ENCODE peak calls at places on chromosome 22, in four cellular contexts. One of them, this sample, is unnamed.

GRCh38 chr22:18997306-18997924 is 61.3 kb upstream of the PRODH start:
- DNase-seq in EH: no peak
- DNase-seq in fibroblast of the aortic adventitia: no peak
- DNase-seq in GM20000: no peak
- DNase-seq in this sample: no peak

GRCh38 chr22:17100621-17101020 is 15.8 kb downstream of the IL17RA start:
- DNase-seq in EH: no peak
- DNase-seq in fibroblast of the aortic adventitia: no peak
- DNase-seq in GM20000: no peak
- DNase-seq in this sample: no peak

GRCh38 chr22:24335529-24335928 is 64.9 kb downstream of the SPECC1L start:
- DNase-seq in EH: no peak
- DNase-seq in fibroblast of the aortic adventitia: no peak
- DNase-seq in GM20000: no peak
- DNase-seq in this sample: no peak

GRCh38 chr22:48391171-48391711 is 1436.4 kb downstream of the BRD1 start:
- DNase-seq in EH: no peak
- DNase-seq in fibroblast of the aortic adventitia: no peak
- DNase-seq in GM20000: no peak
- DNase-seq in this sample: no peak

GRCh38 chr22:35399114-35399677 is 744 bp upstream of the MCM5 start:
- DNase-seq in EH: no peak
- DNase-seq in fibroblast of the aortic adventitia: no peak
- DNase-seq in GM20000: no peak
- DNase-seq in this sample: no peak

GRCh38 chr22:41446057-41446501 is 522 bp downstream of the TOB2 start:
- DNase-seq in EH: peak; percentile 15
- DNase-seq in fibroblast of the aortic adventitia: peak; percentile 6
- DNase-seq in GM20000: no peak
- DNase-seq in this sample: no peak

GRCh38 chr22:22089459-22090308 is 107.1 kb upstream of the TOP3B start:
- DNase-seq in EH: no peak
- DNase-seq in fibroblast of the aortic adventitia: no peak
- DNase-seq in GM20000: no peak
- DNase-seq in this sample: no peak

GRCh38 chr22:31039393-31039792 is 41.7 kb upstream of the SMTN start:
- DNase-seq in EH: peak; percentile 90
- DNase-seq in fibroblast of the aortic adventitia: peak; percentile 75
- DNase-seq in GM20000: no peak
- DNase-seq in this sample: no peak

GRCh38 chr22:50544746-50545253 is 899 bp upstream of the KLHDC7B start:
- DNase-seq in EH: no peak
- DNase-seq in fibroblast of the aortic adventitia: no peak
- DNase-seq in GM20000: peak; percentile 54
- DNase-seq in this sample: no peak

GRCh38 chr22:17782621-17783020 is 8.4 kb upstream of the BID start:
- DNase-seq in EH: no peak
- DNase-seq in fibroblast of the aortic adventitia: no peak
- DNase-seq in GM20000: no peak
- DNase-seq in this sample: no peak

GRCh38 chr22:38201371-38201717 is 450 bp upstream of the MAFF start:
- DNase-seq in EH: no peak
- DNase-seq in fibroblast of the aortic adventitia: no peak
- DNase-seq in GM20000: no peak
- DNase-seq in this sample: no peak

GRCh38 chr22:29070490-29070889 is 2.3 kb upstream of the KREMEN1 start:
- DNase-seq in EH: no peak
- DNase-seq in fibroblast of the aortic adventitia: no peak
- DNase-seq in GM20000: no peak
- DNase-seq in this sample: no peak

GRCh38 chr22:38347181-38347943 is 30.1 kb upstream of the CSNK1E start:
- DNase-seq in EH: no peak
- DNase-seq in fibroblast of the aortic adventitia: no peak
- DNase-seq in GM20000: no peak
- DNase-seq in this sample: no peak

This sample was measured in germinal center.